ENCODE peak calls at places on chromosome 20, in six cellular contexts. One of them, this sample, is unnamed.

GRCh38 chr20:45070932-45071632 is 29.8 kb downstream of the KCNS1 start:
- DNase-seq in endothelial cell of umbilical vein: peak
- DNase-seq in H9: no peak
- DNase-seq in ovary: no peak
- DNase-seq in tibial artery: no peak
- DNase-seq in fibroblast of lung: peak
- DNase-seq in this sample: no peak

GRCh38 chr20:51837436-51837835 is 35.1 kb upstream of the SALL4 start:
- DNase-seq in endothelial cell of umbilical vein: no peak
- DNase-seq in tibial artery: no peak
- DNase-seq in fibroblast of lung: no peak
- DNase-seq in H9: no peak
- DNase-seq in ovary: no peak
- DNase-seq in this sample: no peak

GRCh38 chr20:56412949-56413348 is 889 bp downstream of the CASS4 start:
- DNase-seq in endothelial cell of umbilical vein: no peak
- DNase-seq in tibial artery: no peak
- DNase-seq in ovary: no peak
- DNase-seq in H9: no peak
- DNase-seq in fibroblast of lung: no peak
- DNase-seq in this sample: no peak

GRCh38 chr20:32224463-32224862 is 16.8 kb downstream of the POFUT1 start:
- DNase-seq in tibial artery: no peak
- DNase-seq in ovary: no peak
- DNase-seq in fibroblast of lung: no peak
- DNase-seq in endothelial cell of umbilical vein: no peak
- DNase-seq in H9: no peak
- DNase-seq in this sample: no peak

GRCh38 chr20:35145141-35145564 is 2.0 kb downstream of the EDEM2 start:
- DNase-seq in ovary: no peak
- DNase-seq in tibial artery: no peak
- DNase-seq in fibroblast of lung: peak
- DNase-seq in endothelial cell of umbilical vein: peak
- DNase-seq in H9: no peak
- DNase-seq in this sample: no peak

GRCh38 chr20:44703956-44704488 is 11.1 kb upstream of the CCN5 start:
- DNase-seq in endothelial cell of umbilical vein: no peak
- DNase-seq in fibroblast of lung: no peak
- DNase-seq in H9: no peak
- DNase-seq in tibial artery: no peak
- DNase-seq in ovary: no peak
- DNase-seq in this sample: no peak

GRCh38 chr20:10524643-10525042 is 89.5 kb downstream of the SLX4IP start:
- DNase-seq in tibial artery: no peak
- DNase-seq in ovary: no peak
- DNase-seq in endothelial cell of umbilical vein: no peak
- DNase-seq in fibroblast of lung: peak
- DNase-seq in H9: no peak
- DNase-seq in this sample: no peak

GRCh38 chr20:47689726-47690125 is 95.6 kb downstream of the SULF2 start:
- DNase-seq in tibial artery: no peak
- DNase-seq in fibroblast of lung: no peak
- DNase-seq in endothelial cell of umbilical vein: no peak
- DNase-seq in H9: no peak
- DNase-seq in ovary: no peak
- DNase-seq in this sample: no peak

GRCh38 chr20:1376007-1376406 is 16.8 kb downstream of the FKBP1A start:
- DNase-seq in ovary: no peak
- DNase-seq in fibroblast of lung: no peak
- DNase-seq in tibial artery: no peak
- DNase-seq in endothelial cell of umbilical vein: no peak
- DNase-seq in H9: no peak
- DNase-seq in this sample: no peak

GRCh38 chr20:32232487-32232886 is 24.8 kb downstream of the POFUT1 start:
- DNase-seq in endothelial cell of umbilical vein: no peak
- DNase-seq in fibroblast of lung: no peak
- DNase-seq in H9: no peak
- DNase-seq in ovary: no peak
- DNase-seq in tibial artery: no peak
- DNase-seq in this sample: no peak

GRCh38 chr20:9838378-9839295 is at the start of gene PAK5:
- DNase-seq in endothelial cell of umbilical vein: peak
- DNase-seq in fibroblast of lung: peak
- DNase-seq in tibial artery: no peak
- DNase-seq in H9: peak
- DNase-seq in ovary: peak
- DNase-seq in this sample: no peak

GRCh38 chr20:47318596-47319516 is 37.6 kb downstream of the ZMYND8 start:
- DNase-seq in H9: peak
- DNase-seq in tibial artery: peak
- DNase-seq in ovary: peak
- DNase-seq in endothelial cell of umbilical vein: peak
- DNase-seq in fibroblast of lung: peak
- DNase-seq in this sample: peak

GRCh38 chr20:38489181-38489580 is 16.5 kb downstream of the RALGAPB start:
- DNase-seq in fibroblast of lung: no peak
- DNase-seq in tibial artery: no peak
- DNase-seq in H9: no peak
- DNase-seq in ovary: no peak
- DNase-seq in endothelial cell of umbilical vein: no peak
- DNase-seq in this sample: no peak

GRCh38 chr20:55538261-55538908 is 466.9 kb downstream of the CBLN4 start:
- DNase-seq in H9: no peak
- DNase-seq in tibial artery: no peak
- DNase-seq in fibroblast of lung: peak
- DNase-seq in ovary: no peak
- DNase-seq in endothelial cell of umbilical vein: no peak
- DNase-seq in this sample: no peak

GRCh38 chr20:46108435-46108841 is 9.7 kb upstream of the CD40 start:
- DNase-seq in tibial artery: no peak
- DNase-seq in ovary: no peak
- DNase-seq in fibroblast of lung: no peak
- DNase-seq in H9: no peak
- DNase-seq in endothelial cell of umbilical vein: no peak
- DNase-seq in this sample: no peak

GRCh38 chr20:62301111-62301668 is 1.6 kb upstream of the ADRM1 start:
- DNase-seq in H9: peak
- DNase-seq in tibial artery: no peak
- DNase-seq in endothelial cell of umbilical vein: no peak
- DNase-seq in fibroblast of lung: no peak
- DNase-seq in ovary: no peak
- DNase-seq in this sample: no peak

GRCh38 chr20:48154040-48154439 is 368.8 kb upstream of the SULF2 start:
- DNase-seq in tibial artery: no peak
- DNase-seq in fibroblast of lung: no peak
- DNase-seq in ovary: no peak
- DNase-seq in H9: no peak
- DNase-seq in endothelial cell of umbilical vein: no peak
- DNase-seq in this sample: no peak

GRCh38 chr20:43383026-43383795 is 74.5 kb upstream of the SRSF6 start:
- DNase-seq in H9: no peak
- DNase-seq in endothelial cell of umbilical vein: no peak
- DNase-seq in tibial artery: no peak
- DNase-seq in ovary: no peak
- DNase-seq in fibroblast of lung: peak
- DNase-seq in this sample: peak

GRCh38 chr20:43385914-43386313 is 71.8 kb upstream of the SRSF6 start:
- DNase-seq in H9: no peak
- DNase-seq in endothelial cell of umbilical vein: no peak
- DNase-seq in tibial artery: no peak
- DNase-seq in fibroblast of lung: no peak
- DNase-seq in ovary: no peak
- DNase-seq in this sample: no peak

GRCh38 chr20:43387737-43388136 is 70.0 kb upstream of the SRSF6 start:
- DNase-seq in endothelial cell of umbilical vein: no peak
- DNase-seq in fibroblast of lung: no peak
- DNase-seq in H9: no peak
- DNase-seq in ovary: no peak
- DNase-seq in tibial artery: no peak
- DNase-seq in this sample: no peak

GRCh38 chr20:43386878-43387277 is 70.8 kb upstream of the SRSF6 start:
- DNase-seq in H9: no peak
- DNase-seq in ovary: no peak
- DNase-seq in endothelial cell of umbilical vein: no peak
- DNase-seq in fibroblast of lung: no peak
- DNase-seq in tibial artery: no peak
- DNase-seq in this sample: no peak

GRCh38 chr20:43384321-43384940 is 73.3 kb upstream of the SRSF6 start:
- DNase-seq in ovary: no peak
- DNase-seq in H9: no peak
- DNase-seq in tibial artery: no peak
- DNase-seq in endothelial cell of umbilical vein: no peak
- DNase-seq in fibroblast of lung: no peak
- DNase-seq in this sample: no peak
- H3K27ac ChIP-seq in ovary: no peak
- H3K27ac ChIP-seq in H9: no peak
- H3K27ac ChIP-seq in tibial artery: no peak
- H3K27ac ChIP-seq in endothelial cell of umbilical vein: no peak
- H3K27ac ChIP-seq in fibroblast of lung: no peak
- H3K27ac ChIP-seq in this sample: no peak

GRCh38 chr20:54197621-54198604 is 10.0 kb upstream of the PFDN4 start:
- DNase-seq in tibial artery: no peak
- DNase-seq in ovary: no peak
- DNase-seq in endothelial cell of umbilical vein: no peak
- DNase-seq in fibroblast of lung: peak
- DNase-seq in H9: no peak
- DNase-seq in this sample: no peak
- TF ChIP-seq CTCF in tibial artery: no peak
- TF ChIP-seq CTCF in ovary: no peak
- TF ChIP-seq CTCF in endothelial cell of umbilical vein: no peak
- TF ChIP-seq CTCF in fibroblast of lung: peak
- TF ChIP-seq CTCF in H9: peak
- TF ChIP-seq CTCF in this sample: no peak

DNA sequence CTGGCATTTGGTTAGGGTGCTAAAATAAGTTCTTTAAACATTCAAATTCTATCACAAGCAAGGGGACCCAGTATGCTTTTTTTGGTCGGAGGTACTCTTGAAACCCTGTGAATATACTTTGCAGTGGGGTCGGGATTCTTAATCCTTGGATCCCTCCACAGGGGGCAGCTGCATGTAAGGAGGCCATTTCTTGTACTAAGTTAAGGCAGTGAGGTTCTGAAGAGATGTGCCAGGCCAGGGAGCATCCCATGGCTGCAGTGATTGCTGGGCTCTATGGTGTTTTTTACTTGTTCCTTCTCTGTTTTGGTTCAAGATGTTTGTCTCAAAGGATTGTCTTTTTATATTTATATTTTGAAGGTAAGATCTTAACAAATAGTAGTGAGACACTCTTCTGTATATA is 50.4 kb downstream of the TOP1 start:
- DNase-seq in tibial artery: no peak
- DNase-seq in fibroblast of lung: no peak
- DNase-seq in H9: no peak
- DNase-seq in endothelial cell of umbilical vein: no peak
- DNase-seq in ovary: no peak
- DNase-seq in this sample: no peak
- H3K27ac ChIP-seq in tibial artery: no peak
- H3K27ac ChIP-seq in fibroblast of lung: no peak
- H3K27ac ChIP-seq in H9: no peak
- H3K27ac ChIP-seq in endothelial cell of umbilical vein: no peak
- H3K27ac ChIP-seq in ovary: no peak
- H3K27ac ChIP-seq in this sample: no peak

GRCh38 chr20:297925-298754 is 770 bp downstream of the ZCCHC3 start:
- DNase-seq in endothelial cell of umbilical vein: peak
- DNase-seq in H9: no peak
- DNase-seq in ovary: peak
- DNase-seq in tibial artery: peak
- DNase-seq in fibroblast of lung: peak
- DNase-seq in this sample: peak
- TF ChIP-seq CTCF in endothelial cell of umbilical vein: no peak
- TF ChIP-seq CTCF in H9: no peak
- TF ChIP-seq CTCF in ovary: no peak
- TF ChIP-seq CTCF in tibial artery: no peak
- TF ChIP-seq CTCF in fibroblast of lung: no peak
- TF ChIP-seq CTCF in this sample: no peak

DNA sequence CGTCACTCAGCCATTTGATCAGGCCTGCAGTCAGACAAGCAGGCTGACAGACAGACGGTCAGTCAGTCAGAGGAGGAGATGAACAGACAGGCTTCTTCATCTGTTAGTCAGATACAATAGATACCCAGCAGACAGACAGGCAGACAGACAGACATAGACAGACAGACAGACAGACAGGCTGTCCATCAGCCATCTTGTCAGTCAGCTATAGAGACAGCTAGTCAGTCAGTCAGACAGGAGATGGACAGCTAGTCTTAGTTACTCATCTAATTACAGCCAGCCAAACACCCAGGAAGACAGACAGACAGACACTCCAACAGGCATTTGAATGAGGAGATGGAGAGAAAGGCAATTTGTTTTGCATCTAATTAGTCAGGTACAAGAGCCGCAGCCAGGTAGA is 36.4 kb downstream of the KCNB1 start:
- DNase-seq in tibial artery: no peak
- DNase-seq in H9: no peak
- DNase-seq in endothelial cell of umbilical vein: no peak
- DNase-seq in fibroblast of lung: no peak
- DNase-seq in ovary: no peak
- DNase-seq in this sample: no peak
- H3K27ac ChIP-seq in tibial artery: peak
- H3K27ac ChIP-seq in H9: no peak
- H3K27ac ChIP-seq in endothelial cell of umbilical vein: no peak
- H3K27ac ChIP-seq in fibroblast of lung: no peak
- H3K27ac ChIP-seq in ovary: no peak
- H3K27ac ChIP-seq in this sample: peak

GRCh38 chr20:49508435-49509199 is 26.1 kb upstream of the KCNB1 start:
- DNase-seq in fibroblast of lung: peak
- DNase-seq in tibial artery: no peak
- DNase-seq in endothelial cell of umbilical vein: peak
- DNase-seq in H9: peak
- DNase-seq in ovary: no peak
- DNase-seq in this sample: no peak
- TF ChIP-seq CTCF in fibroblast of lung: peak
- TF ChIP-seq CTCF in tibial artery: peak
- TF ChIP-seq CTCF in endothelial cell of umbilical vein: peak
- TF ChIP-seq CTCF in H9: peak
- TF ChIP-seq CTCF in ovary: no peak
- TF ChIP-seq CTCF in this sample: peak

GRCh38 chr20:64025826-64026412 is 10.1 kb upstream of the C20orf204 start:
- DNase-seq in tibial artery: no peak
- DNase-seq in fibroblast of lung: no peak
- DNase-seq in endothelial cell of umbilical vein: no peak
- DNase-seq in H9: no peak
- DNase-seq in ovary: no peak
- DNase-seq in this sample: no peak
- H3K27ac ChIP-seq in tibial artery: no peak
- H3K27ac ChIP-seq in fibroblast of lung: no peak
- H3K27ac ChIP-seq in endothelial cell of umbilical vein: no peak
- H3K27ac ChIP-seq in H9: no peak
- H3K27ac ChIP-seq in ovary: no peak
- H3K27ac ChIP-seq in this sample: no peak